ENCODE peak calls at places on chromosomes 1 and 21, in ten cellular contexts. X, H, B, W, C, A, O, P, Z and F are unnamed samples.
A peak's percentile ranks its signal among the peaks of the same experiment; 100 is the strongest.

GRCh38 chr1:232435746-232436145 is 194.2 kb downstream of the SIPA1L2 start:
- DNase-seq in X (no peak), H (no peak), B (no peak), W (no peak), C (no peak), A (no peak), O (no peak), P (no peak), Z (no peak), F (peak; percentile 32)

GRCh38 chr1:96206451-96206850 is 515.1 kb upstream of the PTBP2 start:
- DNase-seq in X (no peak), H (no peak), B (no peak), W (no peak), C (no peak), A (no peak), O (no peak), P (no peak), Z (no peak), F (no peak)

GRCh38 chr1:59028052-59028451 is 244.2 kb upstream of the JUN start:
- DNase-seq in X (no peak), H (no peak), B (no peak), W (no peak), C (no peak), A (no peak), O (no peak), P (no peak), Z (no peak), F (no peak)

GRCh38 chr21:43608225-43608624 is 51.1 kb downstream of the HSF2BP start:
- DNase-seq in X (no peak), H (no peak), B (no peak), W (no peak), C (no peak), A (no peak), O (no peak), P (no peak), Z (no peak), F (peak; percentile 84)

GRCh38 chr1:237975903-237976302 is 85.2 kb upstream of the ZP4 start:
- DNase-seq in X (no peak), H (no peak), B (no peak), W (no peak), C (no peak), A (no peak), O (no peak), P (no peak), Z (no peak), F (no peak)

GRCh38 chr1:28509705-28510349 is 4.0 kb downstream of the RCC1 start:
- DNase-seq in X (peak; percentile 31), H (no peak), B (no peak), W (no peak), C (no peak), A (no peak), O (peak; percentile 35), P (no peak), Z (no peak), F (peak; percentile 67)

GRCh38 chr1:10557714-10558113 is 83.0 kb downstream of the PEX14 start:
- DNase-seq in X (no peak), H (no peak), B (no peak), W (no peak), C (no peak), A (no peak), O (no peak), P (no peak), Z (no peak), F (no peak)

GRCh38 chr21:15031790-15032357 is 32.9 kb downstream of the NRIP1 start:
- DNase-seq in X (no peak), H (no peak), B (no peak), W (no peak), C (no peak), A (no peak), O (no peak), P (no peak), Z (no peak), F (peak; percentile 64)

GRCh38 chr1:210072129-210072528 is 134.1 kb downstream of the SYT14 start:
- DNase-seq in X (no peak), H (no peak), B (no peak), W (no peak), C (no peak), A (no peak), O (no peak), P (no peak), Z (no peak), F (peak; percentile 4)

GRCh38 chr1:53733975-53734649 is 4.9 kb downstream of the GLIS1 start:
- DNase-seq in X (peak; percentile 63), H (no peak), B (no peak), W (no peak), C (no peak), A (no peak), O (no peak), P (no peak), Z (no peak), F (peak; percentile 91)

GRCh38 chr1:40751802-40752201 is 31.8 kb upstream of the KCNQ4 start:
- DNase-seq in X (no peak), H (no peak), B (no peak), W (no peak), C (no peak), A (no peak), O (no peak), P (no peak), Z (no peak), F (no peak)

GRCh38 chr1:22572778-22573177 is 9.5 kb downstream of the EPHA8 start:
- DNase-seq in X (no peak), H (no peak), B (no peak), W (no peak), C (no peak), A (no peak), O (no peak), P (no peak), Z (no peak), F (no peak)

GRCh38 chr21:34807146-34807880 is 138.5 kb downstream of the CLIC6 start:
- DNase-seq in X (peak; percentile 90), H (no peak), B (no peak), W (no peak), C (no peak), A (no peak), O (no peak), P (no peak), Z (no peak), F (peak; percentile 98)

GRCh38 chr1:75035536-75035935 is 98.7 kb upstream of the LHX8 start:
- DNase-seq in X (no peak), H (no peak), B (no peak), W (no peak), C (no peak), A (no peak), O (no peak), P (no peak), Z (no peak), F (peak; percentile 1)

GRCh38 chr21:31647650-31648049 is 11.8 kb upstream of the SOD1 start:
- DNase-seq in X (no peak), H (no peak), B (no peak), W (no peak), C (no peak), A (no peak), O (no peak), P (no peak), Z (peak; percentile 7), F (no peak)

GRCh38 chr1:95653598-95653997 is 419.6 kb downstream of the RWDD3 start:
- DNase-seq in X (no peak), H (no peak), B (no peak), W (no peak), C (no peak), A (no peak), O (no peak), P (no peak), Z (no peak), F (no peak)

GRCh38 chr1:12539320-12539704 is 78.7 kb downstream of the DHRS3 start:
- DNase-seq in X (no peak), H (no peak), B (no peak), W (peak; percentile 10), C (no peak), A (no peak), O (no peak), P (no peak), Z (no peak), F (no peak)

GRCh38 chr1:59738591-59739015 is 76.1 kb upstream of the HOOK1 start:
- DNase-seq in X (peak; percentile 15), H (no peak), B (no peak), W (no peak), C (no peak), A (no peak), O (no peak), P (no peak), Z (no peak), F (peak; percentile 85)

GRCh38 chr1:38908821-38909220 is 27.4 kb upstream of the GJA9 start:
- DNase-seq in X (no peak), H (no peak), B (no peak), W (no peak), C (no peak), A (no peak), O (no peak), P (no peak), Z (no peak), F (no peak)

GRCh38 chr1:147749792-147750191 is 10.6 kb downstream of the GJA5 start:
- DNase-seq in X (no peak), H (no peak), B (no peak), W (no peak), C (no peak), A (no peak), O (no peak), P (no peak), Z (no peak), F (no peak)

GRCh38 chr1:4984841-4985240 is 330.4 kb downstream of the AJAP1 start:
- DNase-seq in X (no peak), H (no peak), B (no peak), W (no peak), C (no peak), A (no peak), O (no peak), P (no peak), Z (no peak), F (no peak)

GRCh38 chr1:46198026-46198826 is at the start of gene POMGNT1:
- DNase-seq in X (peak; percentile 57), H (peak; percentile 59), B (no peak), W (peak; percentile 74), C (peak; percentile 40), A (peak; percentile 69), O (peak; percentile 79), P (peak; percentile 73), Z (peak; percentile 99), F (peak; percentile 74)

GRCh38 chr1:97174039-97174704 is 452.6 kb downstream of the PTBP2 start:
- DNase-seq in X (no peak), H (no peak), B (no peak), W (no peak), C (no peak), A (no peak), O (no peak), P (no peak), Z (no peak), F (peak; percentile 18)

GRCh38 chr1:202233171-202233570 is 39.6 kb downstream of the LGR6 start:
- DNase-seq in X (no peak), H (no peak), B (no peak), W (no peak), C (no peak), A (no peak), O (no peak), P (no peak), Z (no peak), F (no peak)

GRCh38 chr1:66210653-66211052 is 323.3 kb upstream of the SGIP1 start:
- DNase-seq in X (no peak), H (no peak), B (no peak), W (no peak), C (no peak), A (no peak), O (no peak), P (no peak), Z (no peak), F (no peak)

GRCh38 chr1:93681549-93682412 is at the start of gene BCAR3:
- DNase-seq in X (peak; percentile 65), H (peak; percentile 83), B (no peak), W (peak; percentile 85), C (no peak), A (peak; percentile 59), O (no peak), P (peak; percentile 78), Z (peak; percentile 80), F (peak; percentile 80)

GRCh38 chr1:30525980-30526651 is 197.3 kb downstream of the MATN1 start:
- DNase-seq in X (peak; percentile 90), H (no peak), B (no peak), W (no peak), C (no peak), A (no peak), O (no peak), P (peak; percentile 67), Z (no peak), F (peak; percentile 93)

GRCh38 chr1:107535091-107535490 is 394.3 kb downstream of the NTNG1 start:
- DNase-seq in X (no peak), H (peak; percentile 56), B (no peak), W (no peak), C (no peak), A (peak; percentile 25), O (no peak), P (no peak), Z (no peak), F (no peak)